ENCODE peak calls at places on chromosomes 5 and 9, in eight cellular contexts. C is ovary; J is K562; I is right cardiac atrium; G is Peyer's patch; W is heart left ventricle; K is CD8-positive, alpha-beta memory T cell; X is GM23248. U is an unnamed sample.
A peak's percentile ranks its signal among the peaks of the same experiment; 100 is the strongest.

GRCh38 chr9:120289091-120289490 is 290.9 kb downstream of the CDK5RAP2 start:
- DNase-seq in C (no peak), J (no peak), I (no peak), G (no peak), W (no peak), K (no peak), X (no peak), U (no peak)

GRCh38 chr5:54146390-54146789 is 164.0 kb downstream of the ARL15 start:
- DNase-seq in C (no peak), J (no peak), I (peak; percentile 39), G (no peak), W (no peak), K (no peak), X (no peak), U (no peak)

GRCh38 chr5:85030685-85031084 is 646.0 kb upstream of the EDIL3 start:
- DNase-seq in C (no peak), J (no peak), I (no peak), G (no peak), W (no peak), K (no peak), X (no peak), U (no peak)

GRCh38 chr5:98804066-98804465 is 30.6 kb downstream of the RGMB start:
- DNase-seq in C (no peak), J (no peak), I (no peak), G (no peak), W (no peak), K (no peak), X (no peak), U (no peak)

GRCh38 chr5:150599917-150600511 is 40.4 kb upstream of the SYNPO start:
- DNase-seq in C (peak; percentile 85), J (no peak), I (peak; percentile 96), G (peak; percentile 79), W (peak; percentile 92), K (peak; percentile 8), X (peak; percentile 55), U (no peak)

GRCh38 chr5:125883223-125883622 is 540.0 kb upstream of the GRAMD2B start:
- DNase-seq in C (no peak), J (no peak), I (no peak), G (no peak), W (no peak), K (no peak), X (no peak), U (no peak)

GRCh38 chr5:172909931-172910502 is 49.2 kb upstream of the RPL26L1 start:
- DNase-seq in C (no peak), J (no peak), I (no peak), G (no peak), W (no peak), K (no peak), X (peak; percentile 94), U (no peak)

GRCh38 chr5:31824886-31825774 is 186.2 kb downstream of the PDZD2 start:
- DNase-seq in C (peak; percentile 72), J (peak; percentile 63), I (no peak), G (no peak), W (no peak), K (no peak), X (peak; percentile 78), U (peak; percentile 78)

GRCh38 chr5:55994502-55994997 is at the start of gene IL6ST:
- DNase-seq in C (no peak), J (peak; percentile 57), I (no peak), G (no peak), W (no peak), K (peak; percentile 68), X (peak; percentile 87), U (no peak)

GRCh38 chr5:135454946-135455345 is 2.8 kb upstream of the TIFAB start:
- DNase-seq in C (no peak), J (no peak), I (no peak), G (no peak), W (peak; percentile 21), K (no peak), X (no peak), U (no peak)

GRCh38 chr9:93060746-93061259 is 2.3 kb downstream of the SUSD3 start:
- DNase-seq in C (peak; percentile 58), J (peak; percentile 79), I (no peak), G (no peak), W (no peak), K (no peak), X (peak; percentile 53), U (no peak)

GRCh38 chr5:14032944-14033343 is 88.5 kb upstream of the DNAH5 start:
- DNase-seq in C (no peak), J (no peak), I (no peak), G (no peak), W (no peak), K (no peak), X (peak; percentile 89), U (no peak)

GRCh38 chr9:127734747-127735529 is at the start of gene TOR2A:
- DNase-seq in C (peak; percentile 98), J (peak; percentile 98), I (peak; percentile 99), G (peak; percentile 98), W (peak; percentile 99), K (peak; percentile 99), X (peak; percentile 99), U (peak; percentile 99)

GRCh38 chr9:131642496-131643083 is 97.3 kb downstream of the PRRT1B start:
- DNase-seq in C (no peak), J (no peak), I (no peak), G (no peak), W (no peak), K (no peak), X (no peak), U (no peak)

GRCh38 chr9:96464426-96464825 is 14.5 kb downstream of the HABP4 start:
- DNase-seq in C (no peak), J (peak; percentile 34), I (no peak), G (no peak), W (no peak), K (no peak), X (no peak), U (no peak)

DNA sequence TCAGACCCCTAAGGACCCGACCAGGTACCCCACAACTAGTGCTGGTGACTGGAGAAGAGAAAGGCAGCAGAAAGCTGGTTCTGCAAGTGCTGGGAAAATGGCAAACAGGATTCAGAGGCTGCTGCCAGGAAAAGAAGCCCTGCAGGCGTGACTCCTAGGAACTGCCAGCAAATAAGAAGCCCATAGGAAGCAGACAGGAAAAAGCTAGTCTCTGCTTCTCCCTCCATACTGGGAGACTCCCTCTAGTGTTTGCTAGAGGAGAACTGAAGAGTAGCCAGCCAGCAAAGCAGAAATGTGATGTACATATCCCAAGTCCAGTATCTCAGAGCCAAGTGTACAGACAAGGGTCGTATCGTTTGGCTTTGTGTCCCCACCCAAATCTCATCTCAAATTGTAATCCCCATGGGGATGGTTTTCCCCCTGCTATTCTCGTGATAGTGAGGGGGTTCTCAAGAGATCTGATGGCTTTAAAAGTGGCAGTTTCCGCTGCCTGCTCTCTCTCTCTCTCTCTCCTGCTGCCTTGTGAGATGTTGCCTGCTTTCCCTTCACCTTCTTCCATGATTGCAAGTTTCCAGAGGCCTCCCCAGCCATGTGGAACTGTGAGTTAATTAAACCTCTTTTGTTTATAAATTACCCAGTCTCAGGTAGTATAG is 38.1 kb upstream of the TUSC1 start:
- DNase-seq in C (no peak), J (no peak), I (no peak), G (no peak), W (no peak), K (no peak), X (peak; percentile 70), U (peak; percentile 61)
- H3K4me3 ChIP-seq in C (no peak overlapping the region), J (no peak overlapping the region), I (no peak overlapping the region), G (no peak overlapping the region), W (no peak overlapping the region), K (no peak overlapping the region), X (no peak overlapping the region), U (no peak overlapping the region)

DNA sequence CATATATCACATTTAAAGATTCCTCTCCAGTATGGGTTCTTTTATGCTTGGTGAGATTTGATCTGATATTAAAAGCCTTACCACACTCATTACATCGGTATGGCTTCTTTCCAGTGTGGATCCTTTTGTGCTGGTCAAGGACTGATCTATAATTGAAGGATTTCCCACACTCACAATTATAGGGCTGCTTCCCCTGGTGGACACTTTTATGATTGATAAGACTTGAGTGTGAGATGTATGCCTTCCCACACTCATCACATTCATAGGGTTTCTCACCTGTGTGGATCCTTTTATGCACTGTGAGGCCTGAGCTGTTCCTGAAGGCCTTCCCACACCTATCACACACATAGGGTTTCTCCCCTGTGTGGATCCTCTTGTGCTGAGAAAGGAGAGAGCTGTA is 12.2 kb downstream of the ZFP62 start:
- DNase-seq in C (no peak), J (no peak), I (no peak), G (no peak), W (no peak), K (no peak), X (no peak), U (no peak)
- H3K9me3 ChIP-seq in C (peaks cover 28% of the 10 kb centered on the region), J (peaks cover 50% of the 10 kb centered on the region), I (no peaks in the 10 kb centered on the region), G (no peaks in the 10 kb centered on the region), W (peaks cover 36% of the 10 kb centered on the region), K (peaks cover 25% of the 10 kb centered on the region), X (no peaks in the 10 kb centered on the region), U (peaks cover 32% of the 10 kb centered on the region)

GRCh38 chr5:168883253-168883880 is 304.2 kb upstream of the PANK3 start:
- DNase-seq in C (no peak), J (no peak), I (no peak), G (no peak), W (no peak), K (no peak), X (no peak), U (peak; percentile 26)
- H3K27me3 ChIP-seq in C (no peaks in the 10 kb centered on the region), J (peaks cover 37% of the 10 kb centered on the region), I (no peaks in the 10 kb centered on the region), G (no peaks in the 10 kb centered on the region), W (no peaks in the 10 kb centered on the region), K (no peaks in the 10 kb centered on the region), X (no peaks in the 10 kb centered on the region), U (no peaks in the 10 kb centered on the region)

DNA sequence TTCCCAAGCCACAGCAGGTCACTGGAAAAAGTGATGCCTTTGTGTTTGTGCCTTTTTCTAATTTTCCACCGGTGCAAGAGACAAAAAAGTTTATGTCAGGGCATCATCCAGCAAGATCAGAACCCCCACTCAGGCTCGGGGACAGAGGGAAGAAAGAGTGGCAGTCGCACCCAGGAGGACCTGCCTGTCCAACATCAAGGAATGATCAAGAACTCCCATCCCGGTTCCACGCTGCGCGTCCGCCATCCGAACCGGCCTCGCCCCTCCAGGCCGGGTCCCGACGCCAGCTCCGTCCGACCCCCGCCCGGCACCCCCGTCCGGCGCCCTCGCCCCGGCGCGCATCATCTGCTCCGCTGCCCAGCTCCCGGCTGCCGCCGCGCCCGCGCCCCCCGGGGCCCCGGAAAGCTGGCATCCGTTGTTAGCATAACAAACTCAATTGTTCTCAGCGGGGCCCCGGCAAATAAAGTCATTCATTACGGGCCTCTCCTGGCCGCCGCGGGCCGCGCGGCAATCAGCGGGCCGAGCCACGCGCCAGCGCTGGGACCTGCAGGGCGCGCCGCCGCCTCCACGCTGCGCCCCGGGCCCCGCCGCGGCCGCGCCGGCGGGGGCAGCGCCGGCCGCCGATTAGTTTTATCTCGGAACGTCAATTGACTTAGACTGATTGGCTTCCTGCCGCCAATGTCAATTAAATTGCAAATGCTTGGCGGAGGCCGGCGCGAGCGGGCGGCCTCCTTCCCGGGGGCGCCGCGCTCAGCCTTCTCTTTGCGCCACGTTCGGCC is 48.1 kb downstream of the PAX5 start:
- DNase-seq in C (no peak), J (no peak), I (no peak), G (no peak), W (no peak), K (no peak), X (no peak), U (no peak)
- H3K4me3 ChIP-seq in C (no peak overlapping the region), J (no peak overlapping the region), I (peak overlapping the region; percentile 2), G (no peak overlapping the region), W (peak overlapping the region; percentile 26), K (no peak overlapping the region), X (no peak overlapping the region), U (no peak overlapping the region)

U was measured in HAP-1.